ENCODE peak calls at places on chromosomes 6 and 20, in nine cellular contexts. K is endothelial cell of umbilical vein, Y is Calu3, R is foreskin fibroblast, Z is WTC11, I is BJ, T is lung, U is GM12878, H is left lung. J is an unnamed sample.

GRCh38 chr6:119308994-119309657 is 40.4 kb downstream of the MAN1A1 start:
- DNase-seq in K (no peak), Y (no peak), R (peak; percentile 17), Z (no peak), I (no peak), T (no peak), U (no peak), H (no peak), J (no peak)

GRCh38 chr20:47300071-47300470 is 56.4 kb downstream of the ZMYND8 start:
- DNase-seq in K (no peak), Y (no peak), R (no peak), Z (no peak), I (no peak), T (no peak), U (no peak), H (no peak), J (no peak)

GRCh38 chr20:48892849-48893352 is 28.6 kb upstream of the ARFGEF2 start:
- DNase-seq in K (no peak), Y (no peak), R (no peak), Z (no peak), I (no peak), T (no peak), U (no peak), H (no peak), J (no peak)

GRCh38 chr6:32622545-32623401 is 14.4 kb upstream of the HLA-DQA1 start:
- DNase-seq in K (no peak), Y (peak; percentile 59), R (no peak), Z (no peak), I (no peak), T (no peak), U (peak; percentile 96), H (no peak), J (no peak)

GRCh38 chr6:90739339-90739738 is 152.5 kb upstream of the MAP3K7 start:
- DNase-seq in K (no peak), Y (no peak), R (no peak), Z (peak; percentile 31), I (no peak), T (no peak), U (no peak), H (no peak), J (no peak)

GRCh38 chr6:3529721-3530120 is 72.9 kb upstream of the SLC22A23 start:
- DNase-seq in K (no peak), Y (no peak), R (no peak), Z (no peak), I (no peak), T (no peak), U (no peak), H (no peak), J (no peak)

GRCh38 chr6:100296810-100297544 is 167.7 kb downstream of the SIM1 start:
- DNase-seq in K (peak; percentile 94), Y (peak; percentile 16), R (peak; percentile 88), Z (no peak), I (peak; percentile 86), T (no peak), U (no peak), H (no peak), J (peak; percentile 50)

GRCh38 chr20:37649017-37649416 is 44.8 kb upstream of the CTNNBL1 start:
- DNase-seq in K (peak; percentile 40), Y (no peak), R (peak; percentile 16), Z (no peak), I (no peak), T (no peak), U (no peak), H (no peak), J (no peak)

GRCh38 chr6:143397229-143398222 is 53.0 kb downstream of the ADAT2 start:
- DNase-seq in K (peak; percentile 49), Y (peak; percentile 83), R (no peak), Z (peak; percentile 38), I (peak; percentile 31), T (peak; percentile 85), U (no peak), H (peak; percentile 75), J (peak; percentile 23)

GRCh38 chr6:105179244-105180065 is at the start of gene POPDC3:
- DNase-seq in K (no peak), Y (peak; percentile 62), R (peak; percentile 34), Z (peak; percentile 67), I (no peak), T (no peak), U (no peak), H (no peak), J (no peak)

GRCh38 chr6:143337201-143337949 is 113.1 kb downstream of the ADAT2 start:
- DNase-seq in K (peak; percentile 31), Y (peak; percentile 30), R (no peak), Z (peak; percentile 95), I (no peak), T (no peak), U (no peak), H (peak; percentile 36), J (no peak)

GRCh38 chr6:41428995-41429417 is 93.6 kb downstream of the NCR2 start:
- DNase-seq in K (no peak), Y (peak; percentile 17), R (peak; percentile 7), Z (no peak), I (peak; percentile 22), T (no peak), U (no peak), H (peak; percentile 48), J (no peak)

GRCh38 chr6:44301782-44302564 is 11.2 kb downstream of the AARS2 start:
- DNase-seq in K (no peak), Y (no peak), R (no peak), Z (no peak), I (no peak), T (no peak), U (no peak), H (no peak), J (no peak)

GRCh38 chr6:131443514-131443913 is 129.5 kb upstream of the ARG1 start:
- DNase-seq in K (no peak), Y (no peak), R (no peak), Z (no peak), I (no peak), T (no peak), U (no peak), H (no peak), J (no peak)

GRCh38 chr6:34349226-34349625 is 43.2 kb downstream of the NUDT3 start:
- DNase-seq in K (no peak), Y (no peak), R (peak; percentile 14), Z (no peak), I (no peak), T (no peak), U (no peak), H (no peak), J (no peak)

GRCh38 chr20:24584538-24585356 is 115.3 kb downstream of the SYNDIG1 start:
- DNase-seq in K (no peak), Y (no peak), R (peak; percentile 45), Z (no peak), I (no peak), T (no peak), U (no peak), H (no peak), J (no peak)

GRCh38 chr20:57167971-57168693 is 98.3 kb downstream of the BMP7 start:
- DNase-seq in K (no peak), Y (no peak), R (no peak), Z (no peak), I (no peak), T (no peak), U (no peak), H (no peak), J (no peak)

GRCh38 chr20:24720957-24721356 is 228.1 kb upstream of the CST7 start:
- DNase-seq in K (no peak), Y (no peak), R (no peak), Z (no peak), I (no peak), T (no peak), U (no peak), H (no peak), J (no peak)

GRCh38 chr6:79946242-79946641 is 1.1 kb downstream of the ELOVL4 start:
- DNase-seq in K (no peak), Y (peak; percentile 11), R (peak; percentile 3), Z (peak; percentile 28), I (no peak), T (no peak), U (no peak), H (no peak), J (no peak)
- TF ChIP-seq CTCF in K (peak; percentile 33), Y (peak; percentile 17), R (no peak), Z (no peak), I (peak; percentile 33), T (no peak), U (peak; percentile 19), H (no peak), J (peak; percentile 40)

GRCh38 chr20:3825526-3825925 is 5.2 kb downstream of the AP5S1 start:
- DNase-seq in K (no peak), Y (no peak), R (no peak), Z (peak; percentile 39), I (no peak), T (no peak), U (no peak), H (no peak), J (no peak)
- TF ChIP-seq CTCF in K (no peak), Y (no peak), R (no peak), Z (no peak), I (no peak), T (no peak), U (no peak), H (no peak), J (no peak)

GRCh38 chr6:56022678-56023077 is 147.3 kb upstream of the BMP5 start:
- DNase-seq in K (no peak), Y (no peak), R (no peak), Z (no peak), I (no peak), T (no peak), U (no peak), H (no peak), J (no peak)

GRCh38 chr6:56023829-56024228 is 148.4 kb upstream of the BMP5 start:
- DNase-seq in K (no peak), Y (no peak), R (no peak), Z (no peak), I (no peak), T (no peak), U (no peak), H (no peak), J (no peak)

GRCh38 chr6:56026461-56027180 is 151.2 kb upstream of the BMP5 start:
- DNase-seq in K (peak; percentile 74), Y (no peak), R (no peak), Z (no peak), I (no peak), T (no peak), U (no peak), H (no peak), J (no peak)

GRCh38 chr6:56024931-56025330 is 149.5 kb upstream of the BMP5 start:
- DNase-seq in K (peak; percentile 80), Y (no peak), R (no peak), Z (no peak), I (no peak), T (no peak), U (no peak), H (no peak), J (no peak)

DNA sequence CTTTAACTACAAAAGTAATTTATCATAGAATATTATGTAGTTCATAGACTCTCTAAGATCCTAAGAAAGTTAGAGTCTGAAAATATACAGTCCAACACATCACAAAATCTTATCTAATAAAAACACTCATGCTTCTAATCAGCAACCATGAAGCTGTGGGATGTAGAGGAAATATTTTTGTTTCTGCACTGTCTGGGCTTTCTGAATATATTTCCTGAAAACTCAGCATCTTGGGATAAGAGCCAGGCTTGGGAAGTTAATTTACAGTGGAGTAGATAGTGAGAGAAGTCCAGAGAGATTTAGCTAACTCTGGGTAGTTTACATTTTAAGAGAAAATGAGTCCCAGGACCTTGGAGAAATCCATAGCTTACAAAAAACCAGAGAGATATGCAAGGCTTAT is 150.4 kb upstream of the BMP5 start:
- DNase-seq in K (peak; percentile 96), Y (no peak), R (no peak), Z (no peak), I (no peak), T (no peak), U (no peak), H (no peak), J (no peak)
- TF ChIP-seq CTCF in K (no peak), Y (no peak), R (no peak), Z (no peak), I (no peak), T (no peak), U (no peak), H (no peak), J (no peak)

GRCh38 chr20:21322083-21322710 is 19.1 kb downstream of the XRN2 start:
- DNase-seq in K (no peak), Y (no peak), R (peak; percentile 14), Z (no peak), I (no peak), T (no peak), U (no peak), H (no peak), J (no peak)
- TF ChIP-seq CTCF in K (no peak), Y (no peak), R (no peak), Z (no peak), I (no peak), T (no peak), U (no peak), H (no peak), J (no peak)

J was measured in AG09319.